ENCODE peak calls at places on chromosomes 4 and X, in four cellular contexts. F is CD14-positive monocyte, U is hippocampal formation, W is GM23248. R is an unnamed sample.

GRCh38 chr4:147339116-147339515 is 141.8 kb upstream of the EDNRA start:
- DNase-seq in F (no peak), U (no peak), W (no peak), R (no peak)

GRCh38 chr4:169256856-169257756 is 13.7 kb downstream of the SH3RF1 start:
- DNase-seq in F (no peak), U (no peak), W (no peak), R (no peak)

GRCh38 chr4:26424143-26424542 is 66.1 kb downstream of the CCKAR start:
- DNase-seq in F (no peak), U (peak; percentile 24), W (no peak), R (peak; percentile 62)

GRCh38 chr4:113113151-113113550 is 63.7 kb downstream of the ANK2 start:
- DNase-seq in F (no peak), U (no peak), W (no peak), R (no peak)

GRCh38 chrX:130649738-130650137 is 248.0 kb downstream of the RBMX2 start:
- DNase-seq in F (no peak), U (no peak), W (no peak), R (no peak)

GRCh38 chr4:10521386-10521785 is 64.2 kb upstream of the ZNF518B start:
- DNase-seq in F (no peak), U (no peak), W (no peak), R (no peak)

GRCh38 chr4:115723621-115724020 is 610.2 kb upstream of the NDST4 start:
- DNase-seq in F (no peak), U (no peak), W (no peak), R (no peak)

GRCh38 chrX:41559662-41560061 is 112.5 kb downstream of the NYX start:
- DNase-seq in F (no peak), U (no peak), W (peak; percentile 74), R (no peak)

GRCh38 chr4:6324999-6325790 is 55.5 kb downstream of the WFS1 start:
- DNase-seq in F (no peak), U (no peak), W (peak; percentile 79), R (no peak)

GRCh38 chrX:17674611-17675010 is 62.7 kb upstream of the SCML1 start:
- DNase-seq in F (no peak), U (no peak), W (no peak), R (no peak)

GRCh38 chrX:7606253-7606652 is 236.7 kb upstream of the VCX start:
- DNase-seq in F (no peak), U (no peak), W (no peak), R (no peak)

GRCh38 chr4:173168396-173169177 is at the start of gene GALNT7:
- DNase-seq in F (peak; percentile 57), U (peak; percentile 63), W (peak; percentile 61), R (peak; percentile 81)

GRCh38 chrX:10564484-10564883 is 55.9 kb downstream of the MID1 start:
- DNase-seq in F (no peak), U (no peak), W (no peak), R (no peak)

GRCh38 chr4:95095352-95095974 is 337.7 kb downstream of the BMPR1B start:
- DNase-seq in F (no peak), U (peak; percentile 42), W (peak; percentile 75), R (peak; percentile 67)

GRCh38 chr4:37244583-37245390 is at the start of gene NWD2:
- DNase-seq in F (no peak), U (no peak), W (peak; percentile 25), R (no peak)

R was measured in SK-MEL-5.